ENCODE peak calls at places on chromosomes 12 and 14, in four cellular contexts. V is SK-N-SH, R is H1, E is GM12878. Z is an unnamed sample.
A peak's percentile ranks its signal among the peaks of the same experiment; 100 is the strongest.

GRCh38 chr14:20757963-20758362 is 10.2 kb upstream of the EDDM3B start:
- DNase-seq in V (no peak), R (peak; percentile 63), E (no peak), Z (peak; percentile 40)

GRCh38 chr12:98464155-98464554 is 51.2 kb upstream of the TMPO start:
- DNase-seq in V (no peak), R (no peak), E (no peak), Z (no peak)

GRCh38 chr14:21846227-21846885 is 172.7 kb upstream of the OR4E1 start:
- DNase-seq in V (peak; percentile 6), R (peak; percentile 90), E (no peak), Z (peak; percentile 25)

GRCh38 chr14:85461432-85462133 is 68.4 kb upstream of the FLRT2 start:
- DNase-seq in V (no peak), R (no peak), E (no peak), Z (no peak)

GRCh38 chr12:132444957-132445883 is 44.7 kb upstream of the FBRSL1 start:
- DNase-seq in V (no peak), R (peak; percentile 60), E (no peak), Z (no peak)

GRCh38 chr12:90543393-90543792 is 411.6 kb downstream of the CCER1 start:
- DNase-seq in V (no peak), R (no peak), E (no peak), Z (no peak)

GRCh38 chr14:75283884-75284563 is 5.4 kb downstream of the FOS start:
- DNase-seq in V (no peak), R (no peak), E (no peak), Z (peak; percentile 45)

GRCh38 chr12:14950982-14951746 is 10.2 kb downstream of the ARHGDIB start:
- DNase-seq in V (no peak), R (no peak), E (no peak), Z (no peak)

GRCh38 chr12:83102499-83102898 is 415.8 kb downstream of the TMTC2 start:
- DNase-seq in V (no peak), R (no peak), E (no peak), Z (no peak)

GRCh38 chr12:112875608-112876007 is 31.2 kb upstream of the OAS1 start:
- DNase-seq in V (no peak), R (no peak), E (no peak), Z (no peak)

GRCh38 chr12:42924482-42924881 is 334.9 kb upstream of the PRICKLE1 start:
- DNase-seq in V (no peak), R (no peak), E (no peak), Z (no peak)

GRCh38 chr12:14880890-14881453 is 4.7 kb downstream of the MGP start:
- DNase-seq in V (no peak), R (no peak), E (no peak), Z (no peak)

GRCh38 chr12:83664650-83665049 is 977.9 kb downstream of the TMTC2 start:
- DNase-seq in V (peak; percentile 62), R (no peak), E (no peak), Z (no peak)

GRCh38 chr12:66627270-66627987 is 51.4 kb downstream of the GRIP1 start:
- DNase-seq in V (no peak), R (no peak), E (no peak), Z (no peak)

GRCh38 chr14:45807187-45807586 is 554.2 kb upstream of the MIS18BP1 start:
- DNase-seq in V (no peak), R (no peak), E (no peak), Z (no peak)

GRCh38 chr14:38553586-38553985 is 297.7 kb upstream of the CLEC14A start:
- DNase-seq in V (no peak), R (no peak), E (no peak), Z (no peak)

GRCh38 chr12:77847665-77848431 is 17.2 kb downstream of the NAV3 start:
- DNase-seq in V (no peak), R (no peak), E (peak; percentile 26), Z (no peak)

GRCh38 chr14:103155013-103155412 is 31.8 kb downstream of the TNFAIP2 start:
- DNase-seq in V (peak; percentile 77), R (no peak), E (no peak), Z (no peak)

GRCh38 chr12:120101182-120101581 is 15.4 kb downstream of the RAB35 start:
- DNase-seq in V (peak; percentile 80), R (no peak), E (no peak), Z (no peak)

GRCh38 chr12:93813181-93813580 is 136.0 kb downstream of the CRADD start:
- DNase-seq in V (no peak), R (no peak), E (no peak), Z (no peak)

GRCh38 chr14:104754213-104754851 is 1.4 kb downstream of the SIVA1 start:
- DNase-seq in V (no peak), R (no peak), E (no peak), Z (no peak)

GRCh38 chr14:42000450-42000849 is 393.8 kb downstream of the LRFN5 start:
- DNase-seq in V (no peak), R (no peak), E (no peak), Z (no peak)

GRCh38 chr12:57239587-57240068 is 10.1 kb downstream of the SHMT2 start:
- DNase-seq in V (no peak), R (no peak), E (no peak), Z (no peak)

GRCh38 chr12:57238854-57239554 is 9.5 kb downstream of the SHMT2 start:
- DNase-seq in V (peak; percentile 98), R (peak; percentile 98), E (no peak), Z (peak; percentile 90)

GRCh38 chr12:57240926-57241555 is 9.9 kb downstream of the STAC3 start:
- DNase-seq in V (peak; percentile 63), R (peak; percentile 68), E (no peak), Z (no peak)

GRCh38 chr12:57241556-57242310 is 9.3 kb downstream of the STAC3 start:
- DNase-seq in V (peak; percentile 57), R (no peak), E (no peak), Z (no peak)

DNA sequence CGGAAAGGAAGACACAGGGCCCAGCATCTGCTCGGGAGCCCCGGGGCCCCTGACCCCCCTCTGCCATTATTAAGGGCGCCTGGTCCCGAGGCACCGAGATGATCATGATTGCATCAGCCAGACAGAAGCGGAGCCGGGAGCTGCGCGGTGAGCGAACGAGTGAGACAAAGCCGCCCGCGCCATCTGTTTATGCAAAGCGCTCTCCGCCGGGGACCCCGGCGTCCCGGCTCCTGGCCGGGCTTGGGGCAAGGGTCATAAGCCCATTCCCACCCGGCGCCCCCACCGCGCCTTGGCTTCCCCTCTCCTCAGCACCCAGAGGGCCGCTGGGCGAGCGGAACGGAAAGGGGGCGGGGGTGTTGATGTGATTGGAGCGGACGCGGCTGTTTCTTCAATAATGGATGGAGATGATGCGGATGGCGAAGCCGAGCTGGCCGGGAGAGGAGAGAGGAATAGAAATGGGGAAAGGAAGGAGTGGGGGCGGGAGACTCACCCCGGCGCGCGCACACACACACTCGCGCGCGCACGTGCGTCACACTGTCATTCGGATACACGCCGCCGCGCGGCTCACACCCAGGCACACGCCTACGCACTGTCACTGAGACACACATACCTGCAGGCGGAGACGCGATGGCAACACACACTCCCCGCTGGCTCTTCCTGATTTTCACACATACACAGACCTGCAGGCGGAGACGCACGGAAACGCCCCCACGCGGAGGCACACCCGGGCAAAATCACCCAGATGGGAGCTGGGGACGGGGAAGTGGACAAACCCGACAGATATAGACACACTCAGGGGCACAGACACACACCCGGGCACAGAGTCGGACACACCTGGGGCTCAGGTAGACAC is 10.7 kb downstream of the STAC3 start:
- DNase-seq in V (peak; percentile 80), R (peak; percentile 67), E (no peak), Z (peak; percentile 74)
- TF ChIP-seq NRF1 in V (peak; percentile 41), R (no peak), E (no peak), Z (peak; percentile 87)

GRCh38 chr12:25797335-25797863 is 161.1 kb upstream of the RASSF8 start:
- DNase-seq in V (no peak), R (no peak), E (no peak), Z (no peak)
- TF ChIP-seq NRF1 in V (no peak), R (no peak), E (no peak), Z (no peak)

GRCh38 chr12:75711276-75711675 is 199.9 kb upstream of the KRR1 start:
- DNase-seq in V (no peak), R (no peak), E (no peak), Z (no peak)
- TF ChIP-seq NRF1 in V (no peak), R (no peak), E (no peak), Z (no peak)

DNA sequence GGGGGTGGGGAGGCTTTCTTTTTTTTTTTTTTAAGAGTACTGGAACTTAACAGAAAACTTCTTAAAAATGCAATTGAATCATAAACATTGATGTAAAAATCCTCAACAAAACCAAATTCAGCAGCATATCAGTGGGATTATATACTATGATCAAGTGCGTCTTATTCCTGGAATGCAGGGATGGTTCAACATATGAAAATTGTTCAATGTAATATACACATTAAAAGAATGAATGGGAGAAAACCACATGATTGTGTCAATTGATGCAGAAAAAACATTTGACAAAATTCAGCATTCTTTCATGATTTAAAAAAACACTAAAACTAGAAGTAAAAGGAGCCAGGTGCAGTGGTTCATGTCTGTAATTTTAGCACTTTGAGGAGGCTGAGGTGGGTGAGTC is 41.2 kb upstream of the CCT2 start:
- DNase-seq in V (no peak), R (no peak), E (no peak), Z (no peak)
- TF ChIP-seq NRF1 in V (no peak), R (no peak), E (no peak), Z (no peak)

DNA sequence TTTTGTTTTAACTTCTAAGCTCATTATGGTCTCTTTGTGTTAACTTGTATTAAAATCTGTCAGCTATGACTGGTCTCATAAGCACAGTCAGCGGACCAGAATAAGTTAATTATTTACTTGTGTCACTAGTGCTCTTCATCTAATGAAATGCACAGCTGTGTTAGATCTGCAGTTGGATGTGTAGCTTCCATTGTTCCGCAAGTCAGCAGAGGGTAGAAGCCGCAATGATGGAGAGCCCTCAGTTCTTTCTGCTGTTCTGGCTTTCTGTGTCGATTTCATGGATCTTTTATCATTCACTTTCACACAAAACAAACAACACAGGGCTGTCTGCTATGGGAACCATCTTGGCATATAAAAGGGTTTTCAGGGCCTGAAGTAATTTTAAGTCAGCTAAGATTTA is 89.3 kb upstream of the RFX4 start:
- DNase-seq in V (peak; percentile 26), R (no peak), E (no peak), Z (no peak)
- TF ChIP-seq NRF1 in V (no peak), R (no peak), E (no peak), Z (no peak)

GRCh38 chr12:108386704-108387360 is 47.7 kb upstream of the CMKLR1 start:
- DNase-seq in V (peak; percentile 67), R (no peak), E (no peak), Z (no peak)
- TF ChIP-seq NRF1 in V (no peak), R (no peak), E (no peak), Z (no peak)

GRCh38 chr14:69318241-69318640 is 58.3 kb downstream of the GALNT16 start:
- DNase-seq in V (no peak), R (peak; percentile 39), E (no peak), Z (no peak)

GRCh38 chr14:69318901-69319475 is 59.0 kb downstream of the GALNT16 start:
- DNase-seq in V (no peak), R (peak; percentile 35), E (no peak), Z (no peak)

GRCh38 chr14:69320581-69321365 is 60.8 kb downstream of the GALNT16 start:
- DNase-seq in V (no peak), R (peak; percentile 38), E (no peak), Z (no peak)

GRCh38 chr14:69321601-69322330 is 61.8 kb downstream of the GALNT16 start:
- DNase-seq in V (no peak), R (no peak), E (no peak), Z (no peak)

GRCh38 chr14:69319911-69320310 is 60.0 kb downstream of the GALNT16 start:
- DNase-seq in V (no peak), R (no peak), E (no peak), Z (no peak)
- TF ChIP-seq NRF1 in V (no peak), R (no peak), E (no peak), Z (no peak)

GRCh38 chr12:2336409-2336829 is 283.6 kb downstream of the CACNA1C start:
- DNase-seq in V (no peak), R (no peak), E (peak; percentile 85), Z (peak; percentile 9)
- TF ChIP-seq NRF1 in V (no peak), R (no peak), E (no peak), Z (no peak)